ENCODE peak calls at places on chromosomes 7 and 10, in four cellular contexts. P is fibroblast of pulmonary artery, H is lung, K is foreskin fibroblast. M is an unnamed sample.

GRCh38 chr7:28754027-28754426 is 204.1 kb downstream of the TRIL start:
- DNase-seq in P (peak; percentile 50), H (no peak), K (peak; percentile 81), M (peak; percentile 36)

GRCh38 chr10:84201244-84201606 is 6.9 kb downstream of the CDHR1 start:
- DNase-seq in P (no peak), H (no peak), K (no peak), M (no peak)

GRCh38 chr7:125316451-125316850 is 386.8 kb upstream of the POT1 start:
- DNase-seq in P (peak; percentile 43), H (no peak), K (no peak), M (no peak)

GRCh38 chr7:91443862-91444261 is 179.6 kb downstream of the FZD1 start:
- DNase-seq in P (no peak), H (no peak), K (no peak), M (no peak)

GRCh38 chr7:953547-954327 is 743 bp downstream of the ADAP1 start:
- DNase-seq in P (peak; percentile 42), H (peak; percentile 60), K (peak; percentile 41), M (peak; percentile 58)

GRCh38 chr10:127431525-127431924 is 117.6 kb upstream of the NPS start:
- DNase-seq in P (no peak), H (no peak), K (no peak), M (no peak)

GRCh38 chr7:38873433-38873832 is 35.6 kb downstream of the VPS41 start:
- DNase-seq in P (no peak), H (no peak), K (no peak), M (no peak)

GRCh38 chr7:100582041-100582579 is 3.8 kb downstream of the LRCH4 start:
- DNase-seq in P (no peak), H (peak; percentile 86), K (no peak), M (no peak)

GRCh38 chr7:26398436-26399308 is 107.0 kb downstream of the SNX10 start:
- DNase-seq in P (peak; percentile 32), H (peak; percentile 54), K (peak; percentile 58), M (peak; percentile 44)

GRCh38 chr10:113283189-113283588 is 269.7 kb upstream of the HABP2 start:
- DNase-seq in P (no peak), H (no peak), K (no peak), M (no peak)

GRCh38 chr10:21494221-21495001 is 31.1 kb downstream of the SKIDA1 start:
- DNase-seq in P (no peak), H (no peak), K (peak; percentile 50), M (peak; percentile 28)

GRCh38 chr7:16422100-16422430 is 727 bp upstream of the CRPPA start:
- DNase-seq in P (peak; percentile 63), H (no peak), K (peak; percentile 40), M (peak; percentile 49)

GRCh38 chr7:155785536-155785935 is 26.7 kb downstream of the SHH start:
- DNase-seq in P (no peak), H (no peak), K (peak; percentile 33), M (no peak)

GRCh38 chr10:132363376-132363775 is 31.4 kb downstream of the LRRC27 start:
- DNase-seq in P (no peak), H (no peak), K (no peak), M (no peak)

GRCh38 chr10:839550-840205 is 91.8 kb downstream of the LARP4B start:
- DNase-seq in P (no peak), H (no peak), K (no peak), M (peak; percentile 13)

GRCh38 chr7:122337011-122337410 is 32.5 kb upstream of the FEZF1 start:
- DNase-seq in P (no peak), H (no peak), K (no peak), M (no peak)

GRCh38 chr7:148116195-148116594 is 474.4 kb upstream of the C7orf33 start:
- DNase-seq in P (no peak), H (no peak), K (no peak), M (no peak)

GRCh38 chr10:98259606-98260319 is 8.2 kb downstream of the LOXL4 start:
- DNase-seq in P (no peak), H (no peak), K (peak; percentile 53), M (peak; percentile 57)

GRCh38 chr10:34241226-34242000 is 573.7 kb downstream of the PARD3 start:
- DNase-seq in P (no peak), H (no peak), K (peak; percentile 35), M (peak; percentile 74)

GRCh38 chr10:91601212-91601611 is 31.7 kb downstream of the PPP1R3C start:
- DNase-seq in P (no peak), H (no peak), K (no peak), M (no peak)

GRCh38 chr10:6089334-6090219 is 743 bp downstream of the RBM17 start:
- DNase-seq in P (no peak), H (peak; percentile 30), K (peak; percentile 50), M (peak; percentile 32)

GRCh38 chr7:148129023-148129422 is 461.5 kb upstream of the C7orf33 start:
- DNase-seq in P (no peak), H (no peak), K (no peak), M (no peak)

GRCh38 chr7:135761751-135762488 is 13.3 kb upstream of the FAM180A start:
- DNase-seq in P (peak; percentile 44), H (no peak), K (peak; percentile 54), M (peak; percentile 85)

GRCh38 chr10:27242951-27243551 is 2.5 kb upstream of the ACBD5 start:
- DNase-seq in P (peak; percentile 79), H (peak; percentile 71), K (peak; percentile 84), M (peak; percentile 85)
- H3K4me3 ChIP-seq in P (peak overlapping the region; percentile 91), H (peak overlapping the region; percentile 32), K (peak overlapping the region; percentile 82), M (peak overlapping the region; percentile 90)

GRCh38 chr10:3231951-3232730 is 59.6 kb upstream of the PITRM1 start:
- DNase-seq in P (peak; percentile 32), H (no peak), K (peak; percentile 41), M (peak; percentile 87)
- TF ChIP-seq CTCF in P (peak; percentile 19), H (no peak), K (no peak), M (peak; percentile 50)

DNA sequence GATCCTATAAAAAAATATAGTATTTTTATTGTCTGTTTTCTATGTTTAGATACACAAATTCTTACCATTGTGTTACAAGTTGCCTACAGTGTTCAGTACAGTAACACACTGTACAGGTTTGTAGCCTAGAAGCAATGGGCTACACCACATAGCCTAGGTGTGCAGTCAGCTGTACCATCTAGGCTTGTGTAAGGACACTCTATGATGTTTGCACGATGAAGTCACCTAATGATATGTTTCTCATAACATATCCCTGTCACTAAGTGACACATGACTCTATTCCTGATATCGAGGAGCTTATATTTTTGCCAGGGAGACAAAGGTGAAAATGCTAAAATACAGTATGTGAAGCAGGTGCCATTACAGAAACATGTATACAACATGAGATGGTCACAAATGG is 18.6 kb downstream of the ZNF25 start:
- DNase-seq in P (no peak), H (no peak), K (no peak), M (no peak)
- H3K4me3 ChIP-seq in P (no peak overlapping the region), H (no peak overlapping the region), K (no peak overlapping the region), M (no peak overlapping the region)

DNA sequence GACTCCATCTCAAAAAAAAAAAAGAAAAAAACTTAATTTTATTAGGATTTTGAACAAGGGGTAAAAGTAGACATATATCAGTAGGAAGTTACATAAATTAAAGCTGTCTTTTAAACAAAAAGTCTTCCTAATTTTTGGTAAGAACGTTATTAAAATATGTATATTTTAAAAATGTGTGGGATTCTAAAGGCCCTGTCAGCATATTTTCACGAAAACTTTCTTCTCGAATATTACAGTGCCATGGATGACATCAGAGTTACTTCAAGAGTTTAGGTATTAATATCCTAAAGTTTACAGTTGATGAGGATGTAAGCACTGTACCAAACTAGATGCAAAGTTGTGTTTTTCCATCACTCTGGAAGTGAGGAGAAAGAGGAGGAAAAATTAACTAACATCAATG is 820.8 kb downstream of the PCDH15 start:
- DNase-seq in P (no peak), H (no peak), K (no peak), M (no peak)
- TF ChIP-seq CTCF in P (no peak), H (no peak), K (no peak), M (no peak)

DNA sequence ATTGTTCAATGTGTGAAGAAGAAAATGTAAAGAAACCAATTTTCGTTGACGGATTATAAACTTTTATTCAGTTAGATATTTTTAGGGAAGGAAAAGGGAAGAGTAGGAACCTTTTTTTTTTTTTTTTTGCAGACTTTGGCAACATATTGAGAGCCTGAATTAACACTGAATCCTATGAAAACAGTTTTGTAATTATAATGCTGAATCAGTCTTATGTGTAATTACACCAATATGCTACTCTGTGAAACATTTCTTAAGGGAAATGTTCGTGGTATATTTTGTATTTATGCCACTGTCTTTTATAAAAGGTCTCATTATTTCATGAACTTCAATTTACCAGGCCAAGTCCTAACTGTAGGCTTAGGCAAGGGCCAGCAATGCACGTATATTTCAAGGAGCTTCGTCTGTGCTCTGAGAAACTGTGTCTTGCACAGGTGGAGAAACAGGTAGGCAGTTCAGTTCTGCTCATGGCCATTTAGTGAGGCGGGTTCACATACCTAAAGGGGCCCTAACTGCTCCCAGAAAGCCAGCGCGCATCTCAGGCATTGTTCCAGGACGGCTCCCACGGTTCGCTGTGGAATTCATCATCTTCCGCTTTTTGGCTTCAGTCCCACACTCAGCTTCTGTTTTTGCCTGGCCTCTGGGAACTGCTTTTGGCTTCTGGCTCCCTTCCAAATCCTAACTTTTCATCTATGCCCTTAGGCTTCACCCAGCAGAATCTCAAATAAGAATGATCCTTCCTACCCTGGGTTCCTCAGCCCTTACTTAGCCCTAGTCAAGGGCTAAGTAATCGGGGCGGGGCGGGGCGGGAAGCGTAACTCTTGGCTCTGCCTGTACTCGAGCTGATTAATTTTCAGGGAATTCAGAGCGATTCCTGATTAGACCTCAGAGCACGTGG is 106.0 kb downstream of the ST8SIA6 start:
- DNase-seq in P (peak; percentile 91), H (peak; percentile 44), K (peak; percentile 81), M (peak; percentile 84)
- H3K4me3 ChIP-seq in P (peak overlapping the region; percentile 19), H (no peak overlapping the region), K (peak overlapping the region; percentile 21), M (peak overlapping the region; percentile 44)

DNA sequence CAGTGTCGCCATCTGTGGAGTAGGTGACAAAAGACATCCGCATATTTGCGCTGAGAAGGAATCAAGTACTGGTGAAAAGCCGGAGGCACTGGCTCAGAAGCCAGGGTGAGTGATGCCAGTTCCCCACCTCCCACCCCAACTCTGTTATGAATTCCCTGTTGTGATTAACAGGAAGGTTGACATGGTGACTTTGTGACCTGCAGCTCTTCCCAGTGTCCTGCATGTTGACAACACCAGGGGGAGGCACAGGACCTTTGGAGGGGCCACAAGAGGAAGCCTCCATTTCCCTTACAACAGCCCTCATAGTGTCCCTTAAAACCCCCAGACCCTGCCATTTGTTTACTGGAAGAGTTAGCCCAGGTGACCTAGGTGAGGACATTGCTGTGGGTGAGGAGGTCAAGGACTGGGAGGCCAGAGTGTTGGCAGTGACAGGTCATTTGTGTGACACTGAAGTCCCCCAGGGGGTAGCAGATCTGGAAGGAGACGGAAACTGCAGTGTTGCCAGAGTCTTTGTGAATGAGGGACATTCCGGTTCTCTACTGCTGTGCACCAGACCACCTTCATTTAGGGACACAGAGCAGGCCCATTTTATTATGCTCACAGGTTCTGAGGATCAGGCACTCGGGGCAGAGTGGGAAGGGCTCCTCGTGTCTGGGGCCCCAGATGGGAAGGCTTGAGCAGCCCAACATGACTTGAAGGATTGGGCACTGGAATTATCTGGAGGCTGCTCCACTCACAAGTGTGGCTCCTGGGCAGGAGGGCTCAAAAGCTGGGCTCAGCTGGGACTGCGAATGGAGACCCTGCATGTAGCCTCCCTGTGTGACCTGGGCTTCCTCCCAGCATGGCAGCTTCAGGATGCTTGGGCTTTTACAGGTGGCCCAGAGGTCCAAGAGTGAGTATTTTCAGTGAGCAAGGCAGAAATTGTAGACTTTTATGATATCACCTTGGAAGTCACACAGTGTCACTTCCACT is 13.0 kb upstream of the ANTXRL start:
- DNase-seq in P (no peak), H (no peak), K (no peak), M (no peak)
- TF ChIP-seq CTCF in P (no peak), H (no peak), K (no peak), M (peak; percentile 23)

DNA sequence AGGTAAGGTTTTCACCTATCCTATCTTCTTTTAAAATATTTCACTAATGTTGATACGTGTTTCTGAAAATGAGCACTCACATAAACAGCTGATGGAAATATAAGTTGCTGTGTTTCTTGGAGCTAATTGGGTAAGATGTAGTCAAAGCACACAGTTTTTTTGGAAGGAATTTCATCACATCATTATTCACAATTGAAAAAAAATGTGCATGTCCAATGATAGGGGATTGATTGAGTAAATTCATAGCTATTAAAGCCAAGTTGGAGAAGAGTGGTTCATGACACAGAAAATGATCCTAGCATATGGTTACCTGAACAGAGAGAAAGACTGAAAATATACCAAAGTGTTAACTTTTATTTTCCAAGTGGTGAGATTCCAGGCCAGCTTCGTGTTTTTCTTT is 29.6 kb downstream of the GLI3 start:
- DNase-seq in P (no peak), H (no peak), K (no peak), M (peak; percentile 55)
- H3K4me3 ChIP-seq in P (no peak overlapping the region), H (no peak overlapping the region), K (no peak overlapping the region), M (no peak overlapping the region)

M was measured in AG10803.